ENCODE peak calls at places on chromosome 10, in ten cellular contexts. H is IMR-90, R is ovary, I is GM12878, J is Peyer's patch, P is sigmoid colon, M is uterus, S is thyroid gland, C is H1, N is breast epithelium. O is an unnamed sample. For H3K4me1, the result is how much of the 10 kb centered on the place peaks cover.

GRCh38 chr10:103776878-103777591 is 78.3 kb downstream of the SH3PXD2A start:
- DNase-seq in H (peak), R (no peak), I (no peak), J (no peak), P (no peak), M (peak), S (no peak), C (no peak), N (no peak), O (no peak)

GRCh38 chr10:80500572-80501380 is 36.9 kb upstream of the SH2D4B start:
- DNase-seq in H (no peak), R (peak), I (peak), J (peak), P (no peak), M (no peak), S (no peak), C (no peak), N (no peak), O (no peak)

GRCh38 chr10:23448802-23449570 is 10.1 kb downstream of the OTUD1 start:
- DNase-seq in H (peak), R (no peak), I (peak), J (no peak), P (no peak), M (no peak), S (no peak), C (no peak), N (no peak), O (no peak)

GRCh38 chr10:114320249-114321116 is 81.4 kb downstream of the VWA2 start:
- DNase-seq in H (no peak), R (peak), I (no peak), J (no peak), P (no peak), M (peak), S (peak), C (peak), N (no peak), O (no peak)

GRCh38 chr10:3825244-3825643 is 40.2 kb upstream of the KLF6 start:
- DNase-seq in H (peak), R (no peak), I (no peak), J (peak), P (no peak), M (no peak), S (no peak), C (no peak), N (no peak), O (no peak)

GRCh38 chr10:63700209-63700934 is 179.2 kb downstream of the REEP3 start:
- DNase-seq in H (peak), R (no peak), I (no peak), J (peak), P (no peak), M (peak), S (no peak), C (no peak), N (no peak), O (no peak)

GRCh38 chr10:79156334-79157274 is 87.8 kb downstream of the ZMIZ1 start:
- DNase-seq in H (no peak), R (no peak), I (no peak), J (no peak), P (no peak), M (no peak), S (no peak), C (no peak), N (no peak), O (no peak)

GRCh38 chr10:77230194-77230593 is 407.4 kb downstream of the KCNMA1 start:
- DNase-seq in H (peak), R (no peak), I (no peak), J (no peak), P (no peak), M (no peak), S (no peak), C (no peak), N (no peak), O (no peak)

GRCh38 chr10:127151981-127152699 is 44.3 kb downstream of the INSYN2A start:
- DNase-seq in H (peak), R (no peak), I (no peak), J (no peak), P (no peak), M (no peak), S (peak), C (no peak), N (no peak), O (peak)

GRCh38 chr10:25815236-25815635 is 118.8 kb upstream of the MYO3A start:
- DNase-seq in H (no peak), R (no peak), I (no peak), J (no peak), P (no peak), M (no peak), S (no peak), C (no peak), N (no peak), O (no peak)

GRCh38 chr10:131982185-131982756 is 548 bp upstream of the BNIP3 start:
- DNase-seq in H (no peak), R (no peak), I (no peak), J (no peak), P (no peak), M (no peak), S (no peak), C (no peak), N (peak), O (no peak)

GRCh38 chr10:120961720-120962259 is 110.6 kb downstream of the WDR11 start:
- DNase-seq in H (no peak), R (no peak), I (no peak), J (no peak), P (no peak), M (no peak), S (no peak), C (no peak), N (no peak), O (no peak)

GRCh38 chr10:123847686-123848432 is 43.7 kb downstream of the CPXM2 start:
- DNase-seq in H (no peak), R (no peak), I (no peak), J (peak), P (no peak), M (no peak), S (no peak), C (no peak), N (no peak), O (no peak)

GRCh38 chr10:91164520-91165065 is 55.9 kb upstream of the PCGF5 start:
- DNase-seq in H (peak), R (no peak), I (no peak), J (no peak), P (no peak), M (no peak), S (no peak), C (no peak), N (no peak), O (no peak)

GRCh38 chr10:97210576-97210975 is 24.8 kb upstream of the SLIT1 start:
- DNase-seq in H (peak), R (peak), I (peak), J (peak), P (peak), M (peak), S (peak), C (peak), N (peak), O (peak)

GRCh38 chr10:9301148-9301547 is 1246.7 kb downstream of the GATA3 start:
- DNase-seq in H (no peak), R (no peak), I (no peak), J (no peak), P (no peak), M (no peak), S (no peak), C (no peak), N (no peak), O (no peak)

GRCh38 chr10:115572740-115573455 is 479.7 kb downstream of the ATRNL1 start:
- DNase-seq in H (no peak), R (no peak), I (no peak), J (no peak), P (no peak), M (no peak), S (no peak), C (peak), N (no peak), O (no peak)

GRCh38 chr10:106973301-106973700 is 191.2 kb downstream of the SORCS1 start:
- DNase-seq in H (no peak), R (no peak), I (no peak), J (no peak), P (no peak), M (no peak), S (peak), C (no peak), N (no peak), O (no peak)

GRCh38 chr10:95394161-95394880 is 103.5 kb upstream of the PDLIM1 start:
- DNase-seq in H (no peak), R (no peak), I (peak), J (no peak), P (no peak), M (no peak), S (no peak), C (no peak), N (no peak), O (no peak)
- TF ChIP-seq POLR2A in H (no peak), R (no peak), I (no peak), J (no peak), P (no peak), M (no peak), S (no peak), C (no peak), N (no peak), O (no peak)

GRCh38 chr10:84214612-84215235 is 10.6 kb downstream of the LRIT2 start:
- DNase-seq in H (no peak), R (no peak), I (no peak), J (no peak), P (no peak), M (no peak), S (no peak), C (peak), N (no peak), O (no peak)
- TF ChIP-seq CTCF in H (peak), R (no peak), I (peak), J (peak), P (no peak), M (no peak), S (no peak), C (peak), N (peak), O (no peak)

GRCh38 chr10:110567201-110568054 is at the start of gene SMC3:
- DNase-seq in H (peak), R (peak), I (peak), J (peak), P (peak), M (peak), S (peak), C (peak), N (peak), O (peak)
- H3K4me1 ChIP-seq in H (under half), R (under half), I (under half), J (under half), P (under half), M (under half), S (under half), C (under half), N (under half), O (under half)

DNA sequence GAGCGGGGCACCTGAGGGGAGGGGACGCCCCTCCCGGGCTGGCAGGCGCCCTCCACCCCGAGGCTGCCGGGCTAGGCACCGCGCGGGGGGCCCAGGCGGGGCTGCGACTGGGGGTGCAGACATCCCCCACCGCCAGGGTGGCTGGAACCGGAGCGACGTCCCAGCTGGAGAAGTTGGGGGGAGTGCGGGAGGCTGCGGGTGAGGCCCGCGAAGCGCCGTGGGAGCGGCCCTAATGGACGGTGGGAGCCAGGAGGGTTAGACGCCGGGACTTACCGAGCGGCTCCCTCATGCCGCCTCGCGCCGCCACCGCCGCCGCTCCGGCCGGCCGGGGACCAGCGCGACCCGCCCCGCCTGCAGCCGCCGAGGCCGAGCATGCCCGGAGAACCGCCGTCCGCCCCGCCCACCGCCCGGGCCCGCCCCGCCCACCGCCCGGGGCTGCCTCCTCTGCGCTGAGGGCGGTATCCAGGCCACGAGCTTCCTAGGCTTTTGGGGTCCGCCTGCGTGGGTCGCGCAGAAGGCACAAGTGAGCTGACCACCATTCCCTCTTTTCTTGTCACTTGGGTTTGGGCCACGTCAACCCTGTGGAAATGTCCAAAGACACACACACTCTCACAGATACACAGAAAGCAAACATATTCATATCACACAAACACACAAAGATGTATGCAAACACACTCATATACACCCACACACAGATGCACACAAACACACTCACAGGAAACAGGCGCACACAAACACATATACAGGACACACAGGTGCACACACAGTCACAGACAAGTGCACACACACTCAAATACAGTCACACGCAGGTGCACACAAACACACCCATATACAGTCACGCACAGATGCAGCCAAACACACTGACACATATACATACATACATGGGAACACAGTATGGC is at the start of gene JCAD:
- DNase-seq in H (no peak), R (peak), I (no peak), J (peak), P (peak), M (peak), S (peak), C (peak), N (peak), O (peak)
- TF ChIP-seq POLR2A in H (no peak), R (no peak), I (no peak), J (no peak), P (no peak), M (peak), S (peak), C (no peak), N (no peak), O (peak)

GRCh38 chr10:69649771-69650550 is 19.9 kb downstream of the FAM241B start:
- DNase-seq in H (no peak), R (no peak), I (no peak), J (no peak), P (no peak), M (no peak), S (no peak), C (no peak), N (no peak), O (no peak)
- TF ChIP-seq CTCF in H (no peak), R (no peak), I (no peak), J (no peak), P (no peak), M (no peak), S (no peak), C (peak), N (no peak), O (no peak)

GRCh38 chr10:6123467-6124042 is 34.7 kb downstream of the RBM17 start:
- DNase-seq in H (peak), R (no peak), I (no peak), J (no peak), P (no peak), M (no peak), S (no peak), C (no peak), N (no peak), O (no peak)

GRCh38 chr10:6128087-6128486 is 39.3 kb downstream of the RBM17 start:
- DNase-seq in H (no peak), R (no peak), I (no peak), J (no peak), P (no peak), M (no peak), S (no peak), C (no peak), N (no peak), O (no peak)

GRCh38 chr10:6120691-6121090 is 31.9 kb downstream of the RBM17 start:
- DNase-seq in H (no peak), R (peak), I (no peak), J (no peak), P (peak), M (peak), S (no peak), C (no peak), N (no peak), O (no peak)

GRCh38 chr10:6121144-6121543 is 32.3 kb downstream of the RBM17 start:
- DNase-seq in H (peak), R (no peak), I (no peak), J (no peak), P (no peak), M (no peak), S (no peak), C (no peak), N (no peak), O (no peak)

DNA sequence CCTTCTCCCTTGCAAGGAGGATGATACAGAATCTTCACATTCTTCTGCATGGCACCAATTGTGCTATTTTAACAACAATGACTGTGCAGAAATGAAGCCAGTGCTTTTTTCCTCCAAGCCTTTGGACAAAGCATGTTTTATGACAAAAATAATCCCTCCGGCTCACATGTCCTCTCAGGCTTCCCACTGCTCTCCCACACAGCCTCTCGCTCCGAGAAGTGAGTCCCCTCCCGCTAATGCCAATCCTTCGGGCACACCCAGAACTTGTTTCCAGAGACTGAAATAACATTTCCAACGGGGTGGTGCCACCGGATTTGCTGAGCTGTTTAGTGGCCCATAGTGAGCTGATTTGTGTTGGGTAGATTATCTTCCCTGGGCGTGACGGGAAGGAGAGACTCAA is 35.8 kb downstream of the RBM17 start:
- DNase-seq in H (no peak), R (peak), I (no peak), J (no peak), P (peak), M (no peak), S (peak), C (no peak), N (no peak), O (no peak)
- H3K4me1 ChIP-seq in H (under half), R (under half), I (under half), J (under half), P (under half), M (under half), S (under half), C (under half), N (under half), O (under half)

O was measured in right lobe of liver.